ENCODE peak calls at places on chromosome 17, in nine cellular contexts. R is epithelial cell of esophagus; Z is OCI-LY7; E is brain microvascular endothelial cell; T is epithelial cell of proximal tubule; Q is AG09309; N is mucosa of descending colon; F is CD4-positive, alpha-beta T cell; Y is astrocyte of the cerebellum. D is an unnamed sample.

GRCh38 chr17:61404702-61405046 is 5.0 kb downstream of the TBX2 start:
- DNase-seq in R (no peak), Z (no peak), E (no peak), T (no peak), Q (no peak), N (no peak), F (no peak), Y (no peak), D (peak)

GRCh38 chr17:18043491-18043890 is 4.3 kb downstream of the GID4 start:
- DNase-seq in R (peak), Z (peak), E (no peak), T (no peak), Q (no peak), N (no peak), F (no peak), Y (no peak), D (no peak)

GRCh38 chr17:48500435-48501426 is 30.1 kb downstream of the HOXB1 start:
- DNase-seq in R (no peak), Z (no peak), E (no peak), T (no peak), Q (no peak), N (no peak), F (no peak), Y (no peak), D (no peak)

GRCh38 chr17:81118308-81119221 is 46.7 kb upstream of the PVALEF start:
- DNase-seq in R (no peak), Z (no peak), E (no peak), T (no peak), Q (no peak), N (no peak), F (no peak), Y (no peak), D (no peak)

GRCh38 chr17:689556-690247 is 24.9 kb downstream of the VPS53 start:
- DNase-seq in R (no peak), Z (no peak), E (no peak), T (no peak), Q (no peak), N (no peak), F (no peak), Y (no peak), D (no peak)

GRCh38 chr17:31533546-31534155 is 142.2 kb downstream of the RAB11FIP4 start:
- DNase-seq in R (peak), Z (peak), E (peak), T (peak), Q (peak), N (no peak), F (no peak), Y (no peak), D (no peak)

GRCh38 chr17:55722742-55723487 is at the start of gene TMEM100:
- DNase-seq in R (no peak), Z (no peak), E (peak), T (no peak), Q (peak), N (no peak), F (no peak), Y (peak), D (no peak)

GRCh38 chr17:263773-264172 is 82.3 kb upstream of the DOC2B start:
- DNase-seq in R (no peak), Z (no peak), E (no peak), T (no peak), Q (no peak), N (peak), F (no peak), Y (no peak), D (no peak)

GRCh38 chr17:17126131-17127110 is 79.7 kb downstream of the PLD6 start:
- DNase-seq in R (no peak), Z (no peak), E (no peak), T (no peak), Q (no peak), N (peak), F (no peak), Y (no peak), D (no peak)

GRCh38 chr17:2215616-2216364 is 87.8 kb downstream of the SMG6 start:
- DNase-seq in R (peak), Z (peak), E (peak), T (no peak), Q (peak), N (peak), F (peak), Y (peak), D (peak)

DNA sequence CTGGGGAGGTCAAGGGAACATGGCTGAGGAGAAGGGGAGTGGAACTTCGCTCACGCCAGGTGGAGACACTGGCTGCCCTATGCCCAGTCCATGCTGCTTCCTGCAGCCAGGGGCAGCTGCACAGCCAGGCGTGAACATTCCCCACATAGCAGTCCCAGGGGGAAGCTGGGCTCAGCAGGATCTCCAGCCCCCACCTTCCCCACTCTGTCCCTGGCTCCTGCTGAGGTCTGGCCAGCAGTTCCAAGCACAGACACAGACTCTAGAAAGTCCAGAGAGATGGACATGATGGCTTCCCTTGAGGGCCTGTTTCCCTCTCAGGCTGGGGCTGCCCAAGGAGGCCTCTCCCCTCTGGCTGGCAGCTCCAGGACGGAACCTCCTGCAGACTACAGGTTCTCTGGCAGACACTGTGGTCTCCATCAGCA is 9.3 kb downstream of the JUP start:
- DNase-seq in R (peak), Z (no peak), E (no peak), T (peak), Q (no peak), N (no peak), F (no peak), Y (no peak), D (no peak)
- TF ChIP-seq CTCF in R (peak), Z (no peak), E (peak), T (peak), Q (peak), N (no peak), F (no peak), Y (peak), D (no peak)

GRCh38 chr17:6428207-6428965 is 6.5 kb downstream of the AIPL1 start:
- DNase-seq in R (no peak), Z (no peak), E (no peak), T (no peak), Q (no peak), N (no peak), F (no peak), Y (no peak), D (no peak)

GRCh38 chr17:6429266-6429665 is 5.7 kb downstream of the AIPL1 start:
- DNase-seq in R (no peak), Z (no peak), E (no peak), T (no peak), Q (no peak), N (no peak), F (no peak), Y (no peak), D (no peak)

GRCh38 chr17:6427284-6427781 is 7.6 kb downstream of the AIPL1 start:
- DNase-seq in R (no peak), Z (no peak), E (peak), T (no peak), Q (peak), N (no peak), F (no peak), Y (peak), D (peak)

GRCh38 chr17:6426356-6427101 is 8.4 kb downstream of the AIPL1 start:
- DNase-seq in R (no peak), Z (no peak), E (no peak), T (no peak), Q (no peak), N (no peak), F (no peak), Y (no peak), D (no peak)

DNA sequence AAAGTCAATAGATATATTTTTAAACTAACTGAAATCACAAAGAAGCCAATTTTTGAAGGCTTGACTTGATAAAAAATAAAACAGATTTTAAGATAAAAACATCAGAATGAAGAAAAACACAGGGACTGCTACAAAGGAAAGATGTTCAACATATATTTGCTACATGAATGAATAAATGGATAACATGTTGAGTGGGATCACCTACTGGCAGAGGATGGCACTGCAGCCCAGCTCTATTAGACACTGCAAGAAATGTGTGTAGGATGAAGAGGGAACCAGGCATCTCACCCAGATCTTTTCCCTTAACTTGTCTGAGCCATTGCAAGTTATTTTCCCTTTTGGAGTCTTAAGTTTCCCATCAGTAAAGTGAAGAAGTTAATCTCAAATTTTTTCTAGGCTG is 4.2 kb downstream of the AIPL1 start:
- DNase-seq in R (no peak), Z (no peak), E (no peak), T (no peak), Q (no peak), N (no peak), F (no peak), Y (no peak), D (no peak)
- TF ChIP-seq CTCF in R (peak), Z (peak), E (peak), T (peak), Q (peak), N (no peak), F (no peak), Y (peak), D (peak)

GRCh38 chr17:8156174-8156992 is 4.2 kb upstream of the PER1 start:
- DNase-seq in R (peak), Z (peak), E (peak), T (peak), Q (peak), N (peak), F (peak), Y (peak), D (peak)
- TF ChIP-seq CTCF in R (no peak), Z (peak), E (peak), T (no peak), Q (peak), N (no peak), F (no peak), Y (no peak), D (peak)

GRCh38 chr17:41322903-41323895 is 7.7 kb upstream of the KRTAP17-1 start:
- DNase-seq in R (no peak), Z (no peak), E (no peak), T (no peak), Q (no peak), N (no peak), F (no peak), Y (no peak), D (no peak)

GRCh38 chr17:41324180-41325075 is 8.9 kb upstream of the KRTAP17-1 start:
- DNase-seq in R (peak), Z (no peak), E (no peak), T (no peak), Q (no peak), N (peak), F (peak), Y (no peak), D (no peak)

GRCh38 chr17:41325611-41326010 is 10.1 kb upstream of the KRTAP17-1 start:
- DNase-seq in R (no peak), Z (no peak), E (no peak), T (no peak), Q (no peak), N (peak), F (no peak), Y (no peak), D (no peak)

GRCh38 chr17:41325126-41325525 is 9.6 kb upstream of the KRTAP17-1 start:
- DNase-seq in R (no peak), Z (no peak), E (no peak), T (no peak), Q (no peak), N (no peak), F (no peak), Y (no peak), D (no peak)

GRCh38 chr17:41322264-41322902 is 6.9 kb upstream of the KRTAP17-1 start:
- DNase-seq in R (peak), Z (peak), E (peak), T (no peak), Q (peak), N (no peak), F (no peak), Y (peak), D (peak)
- TF ChIP-seq CTCF in R (peak), Z (peak), E (peak), T (peak), Q (peak), N (peak), F (peak), Y (peak), D (peak)

GRCh38 chr17:40818343-40818732 is 4.1 kb downstream of the KRT10 start:
- DNase-seq in R (no peak), Z (no peak), E (no peak), T (no peak), Q (no peak), N (no peak), F (no peak), Y (no peak), D (no peak)
- TF ChIP-seq CTCF in R (no peak), Z (no peak), E (no peak), T (no peak), Q (no peak), N (no peak), F (no peak), Y (no peak), D (no peak)

GRCh38 chr17:28574536-28574935 is 2.2 kb downstream of the ALDOC start:
- DNase-seq in R (no peak), Z (no peak), E (no peak), T (no peak), Q (no peak), N (no peak), F (no peak), Y (no peak), D (no peak)
- TF ChIP-seq CTCF in R (peak), Z (no peak), E (no peak), T (peak), Q (no peak), N (no peak), F (no peak), Y (no peak), D (no peak)

GRCh38 chr17:38663964-38664644 is 10.7 kb downstream of the EPOP start:
- DNase-seq in R (no peak), Z (no peak), E (no peak), T (no peak), Q (no peak), N (peak), F (no peak), Y (no peak), D (no peak)

GRCh38 chr17:38663125-38663751 is 11.5 kb downstream of the EPOP start:
- DNase-seq in R (peak), Z (peak), E (peak), T (no peak), Q (no peak), N (peak), F (peak), Y (no peak), D (peak)

GRCh38 chr17:38667787-38668122 is 7.0 kb downstream of the EPOP start:
- DNase-seq in R (no peak), Z (no peak), E (no peak), T (no peak), Q (no peak), N (no peak), F (no peak), Y (no peak), D (no peak)

GRCh38 chr17:38669520-38669919 is 5.2 kb downstream of the EPOP start:
- DNase-seq in R (no peak), Z (no peak), E (no peak), T (no peak), Q (no peak), N (no peak), F (no peak), Y (no peak), D (no peak)

DNA sequence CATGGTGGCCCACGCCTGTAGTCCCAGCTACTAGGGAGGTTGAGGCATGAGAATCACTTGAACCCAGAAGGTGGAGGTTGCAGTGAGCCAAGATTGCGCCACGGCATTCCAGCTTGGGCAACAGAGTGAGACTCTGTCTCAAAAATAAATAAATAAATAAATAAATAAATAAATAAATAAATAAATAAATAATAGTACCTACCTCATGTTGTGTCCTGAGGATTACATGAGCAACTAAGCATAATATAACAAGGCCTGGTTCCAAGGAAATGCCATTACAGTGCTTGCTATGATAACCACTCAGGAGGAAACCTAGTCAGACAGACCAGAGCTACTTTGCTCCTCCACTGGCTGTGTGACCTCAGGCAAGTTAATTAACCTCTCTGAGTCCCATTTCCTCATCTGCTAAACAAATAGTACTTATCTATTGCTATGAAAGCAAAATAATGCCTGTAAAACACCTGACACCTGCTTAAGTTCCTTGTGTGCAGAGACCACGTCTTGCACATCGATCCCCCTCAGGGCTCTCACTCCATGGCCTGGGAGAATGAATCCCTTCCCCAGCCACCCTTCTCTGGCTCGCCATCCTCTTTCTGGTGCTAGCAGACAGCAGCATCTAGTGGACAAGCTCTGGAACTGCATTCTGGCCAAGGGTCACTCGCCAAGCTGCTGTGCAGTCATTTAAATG is 7.5 kb downstream of the EPOP start:
- DNase-seq in R (peak), Z (peak), E (peak), T (peak), Q (peak), N (no peak), F (peak), Y (peak), D (peak)
- TF ChIP-seq CTCF in R (peak), Z (peak), E (peak), T (peak), Q (peak), N (peak), F (peak), Y (peak), D (peak)

GRCh38 chr17:46193246-46193625 is at the start of gene KANSL1:
- DNase-seq in R (peak), Z (peak), E (peak), T (no peak), Q (peak), N (peak), F (peak), Y (peak), D (peak)
- TF ChIP-seq CTCF in R (peak), Z (peak), E (peak), T (peak), Q (peak), N (peak), F (no peak), Y (peak), D (peak)

DNA sequence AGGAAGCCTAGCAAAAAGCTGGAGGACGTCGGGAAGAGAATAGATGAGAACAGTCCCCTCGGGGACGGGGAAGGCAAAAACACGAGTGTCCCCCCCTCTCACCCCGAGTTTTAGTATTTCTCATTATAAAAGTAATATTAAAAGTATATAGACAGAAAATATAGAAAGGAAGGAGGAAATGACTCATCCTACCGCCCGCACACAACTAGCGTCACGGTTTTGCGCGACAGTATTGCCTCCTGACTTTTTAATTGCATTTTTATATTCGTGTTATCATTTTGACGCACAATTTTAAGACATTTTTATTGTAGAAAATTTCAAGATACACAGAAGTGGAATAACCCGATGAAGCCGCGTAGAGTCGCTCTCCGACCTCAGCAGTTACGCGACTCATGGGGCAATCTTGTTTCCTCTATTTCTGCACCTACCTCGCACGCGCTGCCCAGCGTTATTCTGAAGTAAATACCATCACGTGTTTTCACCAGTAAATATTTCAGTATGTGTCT is 652 bp upstream of the SLC25A19 start:
- DNase-seq in R (peak), Z (peak), E (peak), T (no peak), Q (no peak), N (peak), F (peak), Y (no peak), D (no peak)
- TF ChIP-seq CTCF in R (peak), Z (peak), E (peak), T (peak), Q (peak), N (peak), F (peak), Y (peak), D (no peak)

D was measured in GM20000.